ENCODE peak calls at places on chromosomes 2 and 18, in eight cellular contexts. One of them, this sample, is unnamed.

GRCh38 chr2:29269095-29270090 is 154.2 kb downstream of the CLIP4 start:
- DNase-seq in tibial artery: no peak
- DNase-seq in HCT116: no peak
- DNase-seq in K562: no peak
- DNase-seq in adrenal gland: no peak
- DNase-seq in HL-60: no peak
- DNase-seq in IMR-90: no peak
- DNase-seq in astrocyte of the cerebellum: no peak
- DNase-seq in this sample: no peak

GRCh38 chr2:205989291-205990071 is 96.5 kb downstream of the INO80D start:
- DNase-seq in HL-60: no peak
- DNase-seq in HCT116: no peak
- DNase-seq in astrocyte of the cerebellum: no peak
- DNase-seq in K562: no peak
- DNase-seq in adrenal gland: no peak
- DNase-seq in IMR-90: no peak
- DNase-seq in tibial artery: no peak
- DNase-seq in this sample: no peak

GRCh38 chr2:237060518-237061312 is 25.0 kb upstream of the COPS8 start:
- DNase-seq in IMR-90: peak
- DNase-seq in K562: peak
- DNase-seq in HCT116: peak
- DNase-seq in tibial artery: peak
- DNase-seq in adrenal gland: peak
- DNase-seq in HL-60: peak
- DNase-seq in astrocyte of the cerebellum: peak
- DNase-seq in this sample: no peak

GRCh38 chr2:137957033-137957432 is 7.2 kb upstream of the HNMT start:
- DNase-seq in tibial artery: no peak
- DNase-seq in HCT116: no peak
- DNase-seq in IMR-90: peak
- DNase-seq in HL-60: no peak
- DNase-seq in astrocyte of the cerebellum: peak
- DNase-seq in K562: no peak
- DNase-seq in adrenal gland: no peak
- DNase-seq in this sample: peak

GRCh38 chr2:143068094-143068890 is 60.9 kb upstream of the ARHGAP15 start:
- DNase-seq in HL-60: peak
- DNase-seq in HCT116: no peak
- DNase-seq in K562: no peak
- DNase-seq in adrenal gland: no peak
- DNase-seq in tibial artery: no peak
- DNase-seq in astrocyte of the cerebellum: no peak
- DNase-seq in IMR-90: no peak
- DNase-seq in this sample: no peak

GRCh38 chr2:20224716-20225293 is at the start of gene SDC1:
- DNase-seq in HCT116: no peak
- DNase-seq in HL-60: no peak
- DNase-seq in IMR-90: peak
- DNase-seq in adrenal gland: peak
- DNase-seq in K562: peak
- DNase-seq in tibial artery: no peak
- DNase-seq in astrocyte of the cerebellum: no peak
- DNase-seq in this sample: peak

GRCh38 chr18:28922936-28923335 is 746.0 kb upstream of the CDH2 start:
- DNase-seq in HL-60: no peak
- DNase-seq in IMR-90: no peak
- DNase-seq in astrocyte of the cerebellum: no peak
- DNase-seq in adrenal gland: no peak
- DNase-seq in tibial artery: no peak
- DNase-seq in HCT116: no peak
- DNase-seq in K562: no peak
- DNase-seq in this sample: no peak

GRCh38 chr2:236916181-236916580 is 169.5 kb upstream of the COPS8 start:
- DNase-seq in HCT116: no peak
- DNase-seq in astrocyte of the cerebellum: no peak
- DNase-seq in IMR-90: no peak
- DNase-seq in adrenal gland: no peak
- DNase-seq in tibial artery: no peak
- DNase-seq in HL-60: no peak
- DNase-seq in K562: no peak
- DNase-seq in this sample: no peak

GRCh38 chr2:98761267-98761781 is 30.4 kb upstream of the MGAT4A start:
- DNase-seq in adrenal gland: no peak
- DNase-seq in tibial artery: no peak
- DNase-seq in astrocyte of the cerebellum: no peak
- DNase-seq in HCT116: no peak
- DNase-seq in IMR-90: no peak
- DNase-seq in K562: no peak
- DNase-seq in HL-60: no peak
- DNase-seq in this sample: no peak

GRCh38 chr2:214810670-214811069 is 1.2 kb upstream of the BARD1 start:
- DNase-seq in adrenal gland: no peak
- DNase-seq in IMR-90: no peak
- DNase-seq in K562: peak
- DNase-seq in HL-60: peak
- DNase-seq in astrocyte of the cerebellum: no peak
- DNase-seq in tibial artery: no peak
- DNase-seq in HCT116: no peak
- DNase-seq in this sample: no peak

GRCh38 chr18:31041346-31042067 is 1.0 kb downstream of the DSC3 start:
- DNase-seq in K562: no peak
- DNase-seq in tibial artery: no peak
- DNase-seq in adrenal gland: peak
- DNase-seq in astrocyte of the cerebellum: no peak
- DNase-seq in HCT116: no peak
- DNase-seq in HL-60: no peak
- DNase-seq in IMR-90: no peak
- DNase-seq in this sample: no peak

GRCh38 chr2:211033765-211034164 is 477.4 kb downstream of the CPS1 start:
- DNase-seq in IMR-90: no peak
- DNase-seq in HCT116: peak
- DNase-seq in HL-60: no peak
- DNase-seq in K562: no peak
- DNase-seq in tibial artery: no peak
- DNase-seq in astrocyte of the cerebellum: no peak
- DNase-seq in adrenal gland: no peak
- DNase-seq in this sample: no peak

GRCh38 chr2:209868595-209868994 is 97.0 kb downstream of the UNC80 start:
- DNase-seq in adrenal gland: no peak
- DNase-seq in HL-60: no peak
- DNase-seq in astrocyte of the cerebellum: no peak
- DNase-seq in tibial artery: no peak
- DNase-seq in HCT116: no peak
- DNase-seq in K562: no peak
- DNase-seq in IMR-90: no peak
- DNase-seq in this sample: no peak

DNA sequence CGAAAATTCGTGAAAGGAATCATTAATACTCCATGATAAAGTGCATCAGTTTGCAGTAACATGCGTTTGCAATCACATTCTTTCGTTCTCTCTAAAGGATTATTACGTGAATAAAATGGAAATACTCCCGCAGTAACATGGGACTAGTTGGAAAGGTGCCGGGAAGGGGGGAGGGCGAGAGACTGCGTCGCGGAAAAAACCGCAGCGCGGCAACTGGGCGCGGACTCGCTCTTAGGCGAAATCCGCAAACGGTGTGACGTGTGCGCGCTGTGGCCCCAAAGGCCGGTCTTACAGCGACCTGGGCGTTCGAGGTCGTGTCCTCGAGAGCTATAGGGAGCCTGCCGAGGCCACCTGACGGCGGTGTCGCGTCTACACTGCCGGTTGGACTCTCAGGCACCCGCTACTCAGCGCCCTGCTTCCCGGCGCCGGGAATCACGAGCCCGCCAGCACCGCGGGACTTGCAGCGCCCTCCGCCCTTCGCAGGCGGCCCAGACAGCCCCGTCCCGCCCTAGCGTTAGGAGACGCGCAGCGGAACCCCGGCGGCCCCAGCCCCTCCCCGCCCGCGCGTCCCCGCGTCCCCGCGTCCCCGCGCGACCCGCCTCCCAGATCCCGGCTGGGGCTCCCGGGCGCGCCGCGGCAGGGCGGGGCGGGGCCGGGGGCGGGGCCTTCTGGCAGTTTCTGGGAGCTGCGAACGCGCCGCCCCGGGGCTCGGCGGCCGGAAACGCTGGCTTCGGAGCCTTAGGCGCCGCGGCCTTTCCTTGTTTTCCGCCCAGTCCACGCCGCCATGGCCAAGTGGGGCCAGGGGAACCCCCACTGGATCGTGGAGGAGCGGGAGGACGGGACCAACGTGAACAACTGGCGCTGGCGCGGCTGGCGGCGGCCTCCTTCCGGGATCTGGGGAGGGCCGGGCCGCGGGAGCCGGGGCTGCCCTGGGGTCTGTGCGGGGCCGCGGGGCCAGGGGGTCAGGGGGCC is 15.1 kb downstream of the C2orf74 start:
- DNase-seq in astrocyte of the cerebellum: peak
- DNase-seq in HCT116: peak
- DNase-seq in HL-60: peak
- DNase-seq in IMR-90: peak
- DNase-seq in adrenal gland: peak
- DNase-seq in K562: peak
- DNase-seq in tibial artery: peak
- DNase-seq in this sample: peak
- TF ChIP-seq CTCF in astrocyte of the cerebellum: no peak
- TF ChIP-seq CTCF in HCT116: no peak
- TF ChIP-seq CTCF in HL-60: no peak
- TF ChIP-seq CTCF in IMR-90: no peak
- TF ChIP-seq CTCF in adrenal gland: no peak
- TF ChIP-seq CTCF in K562: peak
- TF ChIP-seq CTCF in tibial artery: peak
- TF ChIP-seq CTCF in this sample: no peak

GRCh38 chr2:176171331-176172006 is 14.4 kb downstream of the HOXD3 start:
- DNase-seq in IMR-90: no peak
- DNase-seq in astrocyte of the cerebellum: no peak
- DNase-seq in HCT116: no peak
- DNase-seq in HL-60: no peak
- DNase-seq in tibial artery: no peak
- DNase-seq in adrenal gland: no peak
- DNase-seq in K562: no peak
- DNase-seq in this sample: no peak
- H3K4me3 ChIP-seq in IMR-90: no peak
- H3K4me3 ChIP-seq in astrocyte of the cerebellum: no peak
- H3K4me3 ChIP-seq in HCT116: no peak
- H3K4me3 ChIP-seq in HL-60: no peak
- H3K4me3 ChIP-seq in tibial artery: no peak
- H3K4me3 ChIP-seq in adrenal gland: no peak
- H3K4me3 ChIP-seq in K562: no peak
- H3K4me3 ChIP-seq in this sample: no peak

DNA sequence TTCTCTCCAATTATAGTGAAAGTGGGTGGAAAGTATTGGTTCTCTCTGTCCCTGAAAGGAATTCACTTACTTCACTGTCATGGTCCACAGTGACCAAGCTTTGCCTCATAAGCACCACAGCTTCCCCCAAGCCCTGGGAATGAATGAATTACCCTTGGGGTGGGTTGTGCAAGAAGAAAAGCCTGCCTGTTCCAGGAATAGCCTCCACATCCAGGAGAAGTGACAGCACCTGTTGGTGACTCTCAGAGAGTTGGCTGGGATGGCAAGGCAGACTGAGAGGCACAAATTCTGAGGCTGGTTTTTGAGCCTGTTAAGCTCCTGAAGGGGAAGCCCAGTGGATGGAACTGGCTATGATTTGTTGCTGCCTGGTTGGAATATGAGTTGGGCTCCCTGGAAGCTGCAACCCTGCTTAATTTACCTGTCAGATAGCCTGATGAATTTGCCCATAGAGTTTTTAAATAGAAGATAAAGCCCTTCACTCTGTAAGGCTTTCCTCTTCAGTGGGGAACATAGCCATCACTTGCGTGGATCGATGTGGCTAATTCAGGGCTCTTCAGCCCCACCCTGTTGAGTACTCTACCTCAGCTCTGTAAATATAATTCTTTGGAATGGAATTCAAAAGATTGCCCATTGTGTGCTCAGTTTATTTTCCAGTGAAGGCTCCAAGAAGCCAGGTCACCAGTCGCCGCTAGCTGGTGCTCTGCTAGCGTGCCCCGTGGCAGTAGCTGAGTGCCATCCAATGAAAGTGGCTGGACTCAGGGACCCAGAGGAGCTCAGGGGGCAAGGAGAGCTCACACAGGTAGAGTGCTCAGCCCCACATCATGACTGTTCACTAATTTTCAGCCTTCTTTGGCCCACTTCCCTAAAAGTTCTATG is 479.3 kb downstream of the IRS1 start:
- DNase-seq in adrenal gland: no peak
- DNase-seq in HCT116: no peak
- DNase-seq in tibial artery: no peak
- DNase-seq in HL-60: no peak
- DNase-seq in K562: no peak
- DNase-seq in astrocyte of the cerebellum: no peak
- DNase-seq in IMR-90: no peak
- DNase-seq in this sample: no peak
- TF ChIP-seq CTCF in adrenal gland: no peak
- TF ChIP-seq CTCF in HCT116: no peak
- TF ChIP-seq CTCF in tibial artery: no peak
- TF ChIP-seq CTCF in HL-60: no peak
- TF ChIP-seq CTCF in K562: no peak
- TF ChIP-seq CTCF in astrocyte of the cerebellum: no peak
- TF ChIP-seq CTCF in IMR-90: no peak
- TF ChIP-seq CTCF in this sample: no peak

DNA sequence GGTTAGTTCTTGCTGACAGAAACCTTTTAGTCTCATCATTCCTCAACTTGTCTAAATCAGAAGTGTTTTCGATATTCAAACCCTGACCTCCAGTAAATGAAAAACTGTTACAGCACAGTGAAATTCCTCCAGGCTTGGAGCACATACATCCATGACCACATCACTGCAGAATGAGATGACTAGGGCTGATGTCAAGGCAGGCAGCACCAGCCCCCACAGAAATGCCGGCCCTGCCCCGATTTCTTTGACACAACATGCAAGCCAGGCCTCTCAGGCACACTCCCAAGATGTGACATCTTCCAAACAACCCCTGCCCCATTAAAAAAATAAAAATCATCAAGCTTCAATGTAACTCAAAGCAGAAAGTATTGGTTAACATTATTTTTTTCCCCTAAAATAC is 103.3 kb downstream of the CTAGE1 start:
- DNase-seq in K562: no peak
- DNase-seq in astrocyte of the cerebellum: peak
- DNase-seq in IMR-90: peak
- DNase-seq in HCT116: no peak
- DNase-seq in tibial artery: no peak
- DNase-seq in adrenal gland: no peak
- DNase-seq in HL-60: no peak
- DNase-seq in this sample: peak
- H3K4me3 ChIP-seq in K562: no peak
- H3K4me3 ChIP-seq in astrocyte of the cerebellum: no peak
- H3K4me3 ChIP-seq in IMR-90: peak
- H3K4me3 ChIP-seq in HCT116: no peak
- H3K4me3 ChIP-seq in tibial artery: no peak
- H3K4me3 ChIP-seq in adrenal gland: no peak
- H3K4me3 ChIP-seq in HL-60: no peak
- H3K4me3 ChIP-seq in this sample: no peak

This sample was measured in AG09309.